ENCODE peak calls at places on chromosomes 11 and 22, in eight cellular contexts. G, Z, M, F, A, R, X and E are unnamed samples.

GRCh38 chr11:61534901-61535839 is 26.6 kb downstream of the LRRC10B start:
- DNase-seq in G (no peak), Z (no peak), M (no peak), F (no peak), A (peak; percentile 39), R (no peak), X (no peak), E (no peak)

GRCh38 chr22:37223965-37224551 is 11.8 kb upstream of the SSTR3 start:
- DNase-seq in G (no peak), Z (no peak), M (no peak), F (no peak), A (no peak), R (no peak), X (no peak), E (no peak)

GRCh38 chr22:19765477-19766234 is 5.1 kb downstream of the TBX1 start:
- DNase-seq in G (no peak), Z (no peak), M (no peak), F (peak; percentile 47), A (no peak), R (peak; percentile 18), X (no peak), E (no peak)

GRCh38 chr22:19877626-19878339 is 23.1 kb upstream of the GNB1L start:
- DNase-seq in G (peak; percentile 62), Z (peak; percentile 61), M (no peak), F (no peak), A (no peak), R (no peak), X (peak; percentile 56), E (no peak)

GRCh38 chr11:20060647-20061205 is 99.5 kb downstream of the DBX1 start:
- DNase-seq in G (no peak), Z (no peak), M (no peak), F (no peak), A (no peak), R (no peak), X (no peak), E (no peak)

GRCh38 chr22:49620003-49620556 is 207.6 kb downstream of the BRD1 start:
- DNase-seq in G (peak; percentile 62), Z (peak; percentile 35), M (no peak), F (no peak), A (peak; percentile 7), R (no peak), X (no peak), E (no peak)

GRCh38 chr11:37788141-37788877 is 1190.3 kb upstream of the RAG2 start:
- DNase-seq in G (no peak), Z (no peak), M (peak; percentile 96), F (no peak), A (no peak), R (no peak), X (no peak), E (peak; percentile 80)

GRCh38 chr11:77602385-77603105 is 12.8 kb downstream of the AQP11 start:
- DNase-seq in G (no peak), Z (no peak), M (peak; percentile 89), F (no peak), A (no peak), R (peak; percentile 94), X (no peak), E (no peak)

GRCh38 chr11:132402056-132402684 is 1031.8 kb downstream of the NTM start:
- DNase-seq in G (no peak), Z (no peak), M (peak; percentile 39), F (no peak), A (peak; percentile 18), R (peak; percentile 12), X (no peak), E (no peak)

GRCh38 chr22:36379593-36380361 is 8.0 kb downstream of the MYH9 start:
- DNase-seq in G (peak; percentile 88), Z (no peak), M (peak; percentile 52), F (no peak), A (no peak), R (no peak), X (no peak), E (no peak)

GRCh38 chr11:126467046-126467370 is 111.5 kb downstream of the ST3GAL4 start:
- DNase-seq in G (no peak), Z (no peak), M (no peak), F (no peak), A (no peak), R (no peak), X (no peak), E (no peak)

GRCh38 chr11:64058494-64058893 is 22.8 kb downstream of the FLRT1 start:
- DNase-seq in G (no peak), Z (no peak), M (no peak), F (no peak), A (peak; percentile 72), R (no peak), X (peak; percentile 89), E (no peak)

GRCh38 chr11:71459767-71460320 is 6.8 kb downstream of the NADSYN1 start:
- DNase-seq in G (peak; percentile 67), Z (no peak), M (no peak), F (peak; percentile 18), A (no peak), R (no peak), X (no peak), E (peak; percentile 24)

GRCh38 chr11:27362032-27362431 is 983 bp downstream of the CCDC34 start:
- DNase-seq in G (no peak), Z (no peak), M (no peak), F (no peak), A (no peak), R (no peak), X (no peak), E (no peak)

GRCh38 chr22:42473484-42474193 is 41.4 kb upstream of the NFAM1 start:
- DNase-seq in G (no peak), Z (no peak), M (peak; percentile 53), F (no peak), A (no peak), R (peak; percentile 59), X (no peak), E (no peak)

GRCh38 chr11:20443596-20443995 is 56.1 kb downstream of the PRMT3 start:
- DNase-seq in G (no peak), Z (no peak), M (peak; percentile 4), F (no peak), A (no peak), R (no peak), X (no peak), E (no peak)

GRCh38 chr11:91686700-91687099 is 537.9 kb upstream of the FAT3 start:
- DNase-seq in G (no peak), Z (no peak), M (no peak), F (no peak), A (no peak), R (no peak), X (no peak), E (no peak)

GRCh38 chr11:2325719-2326118 is 23.9 kb downstream of the TSPAN32 start:
- DNase-seq in G (peak; percentile 22), Z (peak; percentile 16), M (peak; percentile 61), F (no peak), A (peak; percentile 50), R (no peak), X (no peak), E (no peak)

GRCh38 chr11:63592975-63593395 is 21.2 kb downstream of the PLAAT3 start:
- DNase-seq in G (no peak), Z (no peak), M (no peak), F (peak; percentile 44), A (no peak), R (peak; percentile 40), X (no peak), E (no peak)

GRCh38 chr11:64364911-64365310 is 5.9 kb downstream of the RPS6KA4 start:
- DNase-seq in G (no peak), Z (no peak), M (no peak), F (no peak), A (no peak), R (no peak), X (no peak), E (no peak)

GRCh38 chr22:45968751-45969413 is 8.1 kb downstream of the WNT7B start:
- DNase-seq in G (no peak), Z (no peak), M (peak; percentile 86), F (no peak), A (no peak), R (no peak), X (no peak), E (peak; percentile 93)

GRCh38 chr22:38426628-38427027 is 28.4 kb downstream of the KCNJ4 start:
- DNase-seq in G (no peak), Z (no peak), M (no peak), F (no peak), A (no peak), R (no peak), X (no peak), E (no peak)

GRCh38 chr11:101880208-101880607 is 34.6 kb upstream of the CEP126 start:
- DNase-seq in G (no peak), Z (no peak), M (peak; percentile 33), F (no peak), A (no peak), R (peak; percentile 66), X (no peak), E (no peak)

GRCh38 chr22:42066133-42066761 is 4.4 kb downstream of the NAGA start:
- DNase-seq in G (no peak), Z (no peak), M (no peak), F (peak; percentile 25), A (no peak), R (no peak), X (no peak), E (no peak)

GRCh38 chr11:12995211-12995610 is 13.9 kb upstream of the RASSF10 start:
- DNase-seq in G (no peak), Z (no peak), M (no peak), F (no peak), A (no peak), R (no peak), X (no peak), E (no peak)

DNA sequence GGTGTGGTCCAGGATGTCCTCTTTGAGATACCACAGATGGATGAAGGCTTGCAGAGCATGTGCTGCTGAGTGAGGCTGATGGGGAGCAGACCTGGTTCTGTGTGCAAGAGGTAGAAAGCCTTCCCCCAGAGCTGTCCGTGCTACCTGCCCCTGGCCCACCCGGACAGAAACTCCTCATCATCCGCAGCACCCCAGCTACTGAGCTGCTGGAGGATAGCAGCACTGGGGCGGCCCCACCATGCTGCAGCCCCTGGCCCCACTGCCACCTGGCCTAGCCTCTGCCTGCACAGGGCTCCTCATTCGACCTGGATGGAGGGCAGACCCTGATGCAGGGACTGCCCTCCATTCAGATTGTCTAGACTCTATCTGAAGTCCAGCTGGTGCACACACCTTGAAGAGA is 50.5 kb downstream of the NCAPD3 start:
- DNase-seq in G (peak; percentile 61), Z (no peak), M (no peak), F (no peak), A (no peak), R (no peak), X (no peak), E (no peak)
- H3K36me3 ChIP-seq in G (peaks cover 3% of the 10 kb centered on the region), Z (peaks cover 73% of the 10 kb centered on the region), M (peaks cover 32% of the 10 kb centered on the region), F (no peaks in the 10 kb centered on the region), A (peaks cover 85% of the 10 kb centered on the region), R (peaks cover 3% of the 10 kb centered on the region), X (no peaks in the 10 kb centered on the region), E (peaks cover 73% of the 10 kb centered on the region)

GRCh38 chr11:66136752-66137123 is 66.7 kb downstream of the PACS1 start:
- DNase-seq in G (no peak), Z (no peak), M (no peak), F (no peak), A (no peak), R (no peak), X (no peak), E (no peak)
- H3K36me3 ChIP-seq in G (no peaks in the 10 kb centered on the region), Z (no peaks in the 10 kb centered on the region), M (no peaks in the 10 kb centered on the region), F (no peaks in the 10 kb centered on the region), A (no peaks in the 10 kb centered on the region), R (no peaks in the 10 kb centered on the region), X (no peaks in the 10 kb centered on the region), E (no peaks in the 10 kb centered on the region)

GRCh38 chr22:32820131-32820882 is 18.8 kb downstream of the TIMP3 start:
- DNase-seq in G (no peak), Z (peak; percentile 53), M (peak; percentile 66), F (no peak), A (no peak), R (no peak), X (peak; percentile 56), E (no peak)
- H3K36me3 ChIP-seq in G (no peaks in the 10 kb centered on the region), Z (peaks cover 9% of the 10 kb centered on the region), M (peaks cover 3% of the 10 kb centered on the region), F (no peaks in the 10 kb centered on the region), A (peaks cover 49% of the 10 kb centered on the region), R (no peaks in the 10 kb centered on the region), X (no peaks in the 10 kb centered on the region), E (no peaks in the 10 kb centered on the region)

GRCh38 chr11:68828957-68829356 is 12.8 kb downstream of the CPT1A start:
- DNase-seq in G (no peak), Z (peak; percentile 50), M (no peak), F (no peak), A (no peak), R (no peak), X (no peak), E (no peak)
- H3K36me3 ChIP-seq in G (no peaks in the 10 kb centered on the region), Z (no peaks in the 10 kb centered on the region), M (no peaks in the 10 kb centered on the region), F (no peaks in the 10 kb centered on the region), A (peaks cover 4% of the 10 kb centered on the region), R (no peaks in the 10 kb centered on the region), X (no peaks in the 10 kb centered on the region), E (no peaks in the 10 kb centered on the region)